ENCODE peak calls at places on chromosomes 2 and 18, in five cellular contexts. S is left ventricle myocardium inferior, P is AG09309, M is NB4, J is neuronal stem cell. Q is an unnamed sample.

GRCh38 chr2:138842341-138842740 is 62.2 kb upstream of the NXPH2 start:
- DNase-seq in M (no peak), J (no peak), S (no peak), P (no peak), Q (no peak)

GRCh38 chr2:186573528-186573927 is 16.3 kb upstream of the ITGAV start:
- DNase-seq in J (no peak), M (no peak), S (no peak), P (no peak), Q (no peak)

GRCh38 chr2:29238497-29238896 is 123.3 kb downstream of the CLIP4 start:
- DNase-seq in S (no peak), M (peak; percentile 42), P (no peak), J (no peak), Q (no peak)

GRCh38 chr2:109676346-109676897 is 62.3 kb downstream of the SOWAHC start:
- DNase-seq in M (no peak), S (no peak), J (no peak), P (no peak), Q (no peak)

GRCh38 chr2:169799555-169799954 is 884 bp downstream of the SSB start:
- DNase-seq in J (no peak), P (no peak), S (no peak), M (peak; percentile 67), Q (no peak)

GRCh38 chr2:106708189-106708588 is 177.8 kb downstream of the ST6GAL2 start:
- DNase-seq in P (no peak), S (no peak), J (no peak), M (no peak), Q (no peak)

GRCh38 chr2:40716879-40717278 is 265.0 kb upstream of the SLC8A1 start:
- DNase-seq in S (no peak), M (no peak), J (no peak), P (peak; percentile 73), Q (no peak)

GRCh38 chr2:75570948-75571729 is 10.4 kb upstream of the EVA1A start:
- DNase-seq in P (no peak), J (no peak), M (no peak), S (no peak), Q (peak; percentile 99)

GRCh38 chr2:62196278-62196901 is 475 bp downstream of the B3GNT2 start:
- DNase-seq in P (no peak), J (peak; percentile 48), M (peak; percentile 82), S (no peak), Q (no peak)

GRCh38 chr2:84970956-84971798 is at the start of gene KCMF1:
- DNase-seq in S (peak; percentile 84), J (peak; percentile 65), M (peak; percentile 86), P (no peak), Q (no peak)

GRCh38 chr2:16239296-16239850 is 299.0 kb downstream of the MYCN start:
- DNase-seq in J (no peak), M (no peak), P (no peak), S (no peak), Q (no peak)

GRCh38 chr2:172806426-172807008 is 70.9 kb downstream of the RAPGEF4 start:
- DNase-seq in M (peak; percentile 68), J (peak; percentile 17), P (no peak), S (no peak), Q (no peak)

GRCh38 chr18:23862071-23862470 is 152.5 kb upstream of the TTC39C start:
- DNase-seq in S (no peak), P (peak; percentile 94), J (no peak), M (no peak), Q (peak; percentile 92)

GRCh38 chr18:3186678-3187658 is 32.8 kb downstream of the MYOM1 start:
- DNase-seq in M (no peak), J (no peak), S (no peak), P (no peak), Q (no peak)

GRCh38 chr18:2536493-2536892 is 34.8 kb downstream of the METTL4 start:
- DNase-seq in J (no peak), M (no peak), P (peak; percentile 67), S (no peak), Q (peak; percentile 86)

GRCh38 chr2:239396881-239397681 is 3.7 kb downstream of the HDAC4 start:
- DNase-seq in S (no peak), J (no peak), M (peak; percentile 34), P (no peak), Q (no peak)

DNA sequence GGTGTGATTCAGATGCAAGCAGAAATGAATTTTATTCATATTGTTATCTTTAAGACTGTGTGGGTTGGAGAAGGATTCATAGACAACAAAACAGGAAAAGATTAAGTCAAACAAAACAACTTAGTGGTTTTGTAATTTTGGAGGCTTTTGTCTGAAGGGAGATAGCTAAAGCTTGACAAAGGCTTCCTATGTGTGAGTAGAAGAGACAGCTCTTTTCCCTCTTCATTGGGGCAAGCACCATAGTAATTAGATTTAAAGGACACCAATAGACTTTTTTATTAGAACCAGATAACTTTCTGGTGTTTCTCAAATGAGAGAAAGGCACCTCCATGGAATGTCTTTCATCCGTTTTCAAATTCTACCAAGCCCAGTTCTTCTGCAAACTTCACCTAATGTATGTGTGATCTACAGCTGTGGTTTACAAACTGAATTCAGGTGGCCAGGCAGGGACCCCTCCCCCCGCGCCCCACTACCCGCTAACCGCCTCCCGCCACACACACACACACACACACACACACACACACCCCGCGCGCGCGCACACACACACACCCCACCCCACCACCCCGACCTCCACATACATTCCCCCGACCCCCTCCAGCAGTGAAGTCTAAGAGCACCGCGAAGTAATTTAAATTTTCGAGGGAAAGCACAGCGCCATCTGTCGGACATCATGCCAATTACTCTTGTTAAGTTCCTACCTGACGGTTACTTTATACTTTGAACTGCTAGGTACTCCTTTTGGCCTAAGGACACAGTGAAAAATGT is 31.7 kb upstream of the PPP1R1C start:
- DNase-seq in M (peak; percentile 77), J (peak; percentile 82), S (peak; percentile 25), P (peak; percentile 16), Q (no peak)
- H3K4me3 ChIP-seq in M (no peak overlapping the region), J (no peak overlapping the region), S (peak overlapping the region; percentile 48), P (peak overlapping the region; percentile 35), Q (peak overlapping the region; percentile 29)

DNA sequence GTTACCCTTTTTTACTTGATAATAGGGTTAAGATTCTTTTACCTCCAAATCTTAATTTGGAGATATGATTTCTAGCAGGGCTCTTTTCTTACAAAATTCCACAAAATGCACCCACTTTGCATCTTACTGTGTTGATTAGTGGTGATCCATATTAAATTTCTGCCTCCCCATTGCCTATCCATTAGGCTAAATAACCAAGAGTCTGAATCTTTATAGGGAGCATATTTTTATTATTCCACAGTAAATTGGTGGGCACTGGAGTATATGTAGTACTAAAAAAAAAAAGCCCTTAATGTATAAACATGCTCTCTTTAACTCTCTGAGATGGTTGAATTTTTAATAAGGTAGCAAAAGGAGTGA is 8.1 kb upstream of the TXNDC2 start:
- DNase-seq in J (no peak), P (no peak), M (no peak), S (no peak), Q (no peak)
- H3K4me3 ChIP-seq in J (no peak overlapping the region), P (peak overlapping the region; percentile 29), M (peak overlapping the region; percentile 42), S (peak overlapping the region; percentile 34), Q (peak overlapping the region; percentile 32)

DNA sequence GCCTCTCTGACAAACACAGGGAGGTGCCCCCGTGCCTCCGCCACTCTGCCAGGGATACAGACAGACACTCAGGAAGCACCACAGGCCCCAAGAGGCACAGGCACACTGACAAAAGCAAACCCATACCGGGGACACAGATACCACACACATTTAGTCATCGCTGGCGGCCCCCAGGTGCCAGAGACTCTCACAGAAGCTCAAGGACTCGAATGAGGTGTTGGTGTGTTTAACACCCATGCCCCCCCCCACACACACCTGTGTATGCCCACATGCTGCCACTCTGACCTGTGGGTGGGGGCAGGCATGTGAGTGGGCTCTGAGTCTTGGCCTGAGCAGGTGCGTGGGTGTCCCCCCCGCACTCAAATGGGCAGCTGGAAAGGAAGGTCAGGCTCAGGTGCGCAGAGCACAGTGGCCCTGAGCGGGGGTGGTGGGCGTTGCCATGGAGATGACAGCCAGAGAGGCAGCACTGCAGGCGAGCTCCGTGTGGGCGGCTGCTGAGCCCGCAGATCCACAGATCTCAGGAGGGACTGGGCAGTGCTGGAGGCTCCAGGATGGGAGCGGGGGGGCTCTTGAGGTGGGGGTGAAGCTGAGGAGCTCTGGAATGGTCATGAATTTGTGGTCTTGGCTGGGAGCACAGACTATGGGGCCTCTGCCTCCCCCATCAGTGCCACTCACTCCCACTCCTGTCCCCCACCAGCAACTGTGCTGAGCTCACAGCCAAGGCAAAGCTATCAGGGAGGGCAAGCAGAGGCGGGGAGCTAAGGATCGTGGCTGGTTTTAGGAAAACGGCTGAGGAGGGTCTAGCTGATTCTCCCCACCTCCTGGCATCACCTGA is 73.9 kb upstream of the TAF1B start:
- DNase-seq in M (no peak), P (no peak), J (no peak), S (no peak), Q (no peak)
- H3K4me3 ChIP-seq in M (no peak overlapping the region), P (no peak overlapping the region), J (no peak overlapping the region), S (no peak overlapping the region), Q (no peak overlapping the region)

GRCh38 chr2:190378883-190379237 is 29.3 kb upstream of the MFSD6 start:
- DNase-seq in M (no peak), P (no peak), S (no peak), J (no peak), Q (no peak)

GRCh38 chr2:190376591-190377245 is 31.4 kb upstream of the MFSD6 start:
- DNase-seq in J (no peak), M (no peak), P (no peak), S (no peak), Q (no peak)

GRCh38 chr2:190379249-190379964 is 28.7 kb upstream of the MFSD6 start:
- DNase-seq in S (no peak), J (no peak), P (no peak), M (no peak), Q (peak; percentile 74)

GRCh38 chr2:190382851-190383250 is 25.3 kb upstream of the MFSD6 start:
- DNase-seq in J (no peak), P (peak; percentile 18), S (no peak), M (peak; percentile 56), Q (no peak)

GRCh38 chr2:190380962-190381412 is 27.2 kb upstream of the MFSD6 start:
- DNase-seq in P (no peak), S (no peak), M (peak; percentile 12), J (no peak), Q (no peak)
- H3K4me3 ChIP-seq in P (no peak overlapping the region), S (no peak overlapping the region), M (no peak overlapping the region), J (no peak overlapping the region), Q (no peak overlapping the region)

GRCh38 chr2:235535423-235536130 is 41.7 kb downstream of the AGAP1 start:
- DNase-seq in S (no peak), J (no peak), P (no peak), M (no peak), Q (no peak)
- H3K4me3 ChIP-seq in S (no peak overlapping the region), J (no peak overlapping the region), P (no peak overlapping the region), M (no peak overlapping the region), Q (no peak overlapping the region)

DNA sequence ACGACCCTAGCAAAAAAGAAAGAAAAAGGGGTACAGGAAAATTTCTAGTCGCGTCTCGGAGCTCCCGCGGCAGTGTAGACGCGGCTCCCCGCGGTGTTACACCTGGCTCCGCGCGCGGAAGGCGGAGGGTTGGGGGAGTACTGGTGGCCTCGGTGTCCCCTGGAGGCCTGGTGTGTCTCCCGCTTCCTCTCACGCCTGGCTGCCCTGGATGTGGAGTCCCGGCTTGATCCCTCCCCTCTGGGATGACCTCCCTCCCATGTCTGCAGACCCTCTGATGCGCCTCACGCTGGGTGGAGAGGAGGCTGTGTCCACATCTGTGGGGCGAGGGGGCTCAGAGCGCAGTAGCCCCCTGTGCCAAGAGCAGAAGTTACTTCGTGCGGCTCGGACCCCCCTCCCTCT is 1.2 kb downstream of the KIF5C start:
- DNase-seq in J (peak; percentile 76), P (no peak), M (no peak), S (no peak), Q (no peak)
- H3K4me3 ChIP-seq in J (peak overlapping the region; percentile 95), P (no peak overlapping the region), M (no peak overlapping the region), S (peak overlapping the region; percentile 71), Q (peak overlapping the region; percentile 65)

GRCh38 chr18:55731594-55732042 is 143.6 kb upstream of the TCF4 start:
- DNase-seq in P (no peak), J (no peak), M (no peak), S (no peak), Q (no peak)
- H3K4me3 ChIP-seq in P (no peak overlapping the region), J (no peak overlapping the region), M (no peak overlapping the region), S (no peak overlapping the region), Q (no peak overlapping the region)